ENCODE peak calls at places on chromosome 12, in seven cellular contexts. H is endothelial cell of umbilical vein, G is neuronal stem cell, L is GM23248, F is fibroblast of lung, P is HepG2, X is IMR-90. W is an unnamed sample. For H3K9me3, the result is how much of the 10 kb centered on the place peaks cover.

GRCh38 chr12:96416033-96416790 is 16.0 kb upstream of the CDK17 start:
- DNase-seq in H (peak), G (no peak), L (peak), F (peak), P (peak), X (peak), W (peak)

GRCh38 chr12:12734561-12735071 is 17.4 kb downstream of the CDKN1B start:
- DNase-seq in H (no peak), G (no peak), L (no peak), F (peak), P (no peak), X (peak), W (no peak)

GRCh38 chr12:127013222-127013621 is 1253.7 kb upstream of the TMEM132C start:
- DNase-seq in H (no peak), G (no peak), L (no peak), F (no peak), P (no peak), X (no peak), W (no peak)

GRCh38 chr12:30599631-30600030 is 96.0 kb downstream of the IPO8 start:
- DNase-seq in H (peak), G (no peak), L (no peak), F (no peak), P (peak), X (peak), W (no peak)

GRCh38 chr12:81284137-81284536 is 206.3 kb downstream of the ACSS3 start:
- DNase-seq in H (no peak), G (no peak), L (peak), F (peak), P (no peak), X (peak), W (peak)

GRCh38 chr12:4908694-4909396 is 860 bp upstream of the KCNA1 start:
- DNase-seq in H (no peak), G (peak), L (peak), F (peak), P (no peak), X (no peak), W (no peak)

GRCh38 chr12:121578230-121579189 is 2.3 kb downstream of the KDM2B start:
- DNase-seq in H (peak), G (peak), L (peak), F (no peak), P (no peak), X (peak), W (no peak)

GRCh38 chr12:54201001-54201794 is 12.4 kb upstream of the SMUG1 start:
- DNase-seq in H (peak), G (peak), L (peak), F (peak), P (peak), X (peak), W (peak)

GRCh38 chr12:62643470-62643869 is 176.8 kb downstream of the MON2 start:
- DNase-seq in H (no peak), G (no peak), L (peak), F (peak), P (no peak), X (peak), W (no peak)

GRCh38 chr12:49543221-49543913 is 4.5 kb downstream of the KCNH3 start:
- DNase-seq in H (no peak), G (no peak), L (no peak), F (no peak), P (no peak), X (no peak), W (no peak)

GRCh38 chr12:18389820-18390219 is 128.5 kb downstream of the PIK3C2G start:
- DNase-seq in H (no peak), G (no peak), L (no peak), F (no peak), P (no peak), X (no peak), W (no peak)

GRCh38 chr12:58841058-58841798 is 79.1 kb downstream of the LRIG3 start:
- DNase-seq in H (no peak), G (no peak), L (no peak), F (no peak), P (no peak), X (no peak), W (no peak)

GRCh38 chr12:78641837-78642423 is 222.6 kb upstream of the SYT1 start:
- DNase-seq in H (no peak), G (no peak), L (no peak), F (peak), P (no peak), X (peak), W (peak)

GRCh38 chr12:8780389-8780788 is 42.0 kb upstream of the A2ML1 start:
- DNase-seq in H (peak), G (no peak), L (peak), F (peak), P (peak), X (peak), W (peak)

GRCh38 chr12:8452036-8452435 is 3.7 kb upstream of the CLEC6A start:
- DNase-seq in H (no peak), G (no peak), L (no peak), F (no peak), P (no peak), X (no peak), W (no peak)

GRCh38 chr12:12425616-12426015 is 68.7 kb downstream of the BORCS5 start:
- DNase-seq in H (peak), G (no peak), L (peak), F (peak), P (no peak), X (peak), W (no peak)

DNA sequence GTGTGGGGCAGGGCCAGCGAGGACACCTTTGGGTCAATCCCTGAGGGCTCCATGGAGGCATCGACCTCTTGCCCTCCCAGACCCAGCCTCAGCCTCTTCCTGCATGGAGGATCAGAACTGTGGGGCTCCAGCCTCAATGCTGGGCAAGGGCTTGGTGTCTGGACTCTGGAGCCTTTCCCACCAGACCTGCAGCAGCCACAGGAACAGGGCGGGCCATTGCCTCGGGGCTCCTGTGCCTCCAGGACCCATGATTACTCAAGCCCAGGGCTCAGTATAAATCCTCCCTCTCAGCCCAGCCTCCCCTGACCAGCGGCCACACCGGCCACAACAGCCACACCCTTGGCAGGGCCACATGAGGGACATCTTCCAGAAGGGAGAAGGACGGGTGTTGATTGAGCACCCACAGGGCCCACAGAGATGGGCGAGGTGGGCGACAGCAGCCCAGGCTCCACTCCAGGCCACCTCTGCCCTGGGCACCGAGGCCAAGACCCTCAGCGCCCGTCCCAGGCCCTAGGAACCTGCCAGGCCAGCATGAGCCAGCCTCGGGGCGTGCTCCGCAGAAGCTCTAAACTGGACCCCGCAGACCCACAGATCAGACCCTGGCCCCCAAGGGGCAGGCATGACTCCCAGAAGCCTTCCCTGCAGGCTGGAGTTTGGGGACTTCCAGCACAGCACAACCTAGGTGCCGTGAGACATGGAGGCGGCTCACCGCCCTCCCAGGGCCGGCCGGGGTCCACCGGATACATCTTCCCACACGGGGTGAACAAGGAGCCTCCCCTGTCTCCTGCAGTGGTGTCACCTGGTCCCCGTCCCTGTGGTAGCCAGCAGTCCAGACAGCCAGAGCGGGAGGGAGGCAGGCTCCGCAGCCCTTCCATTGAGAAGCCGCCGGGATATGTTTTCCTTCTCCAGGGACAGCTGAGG is 25.1 kb downstream of the NCOR2 start:
- DNase-seq in H (no peak), G (no peak), L (peak), F (no peak), P (no peak), X (no peak), W (no peak)
- H3K9ac ChIP-seq in H (no peak), G (peak), L (no peak), F (no peak), P (no peak), X (no peak), W (no peak)

GRCh38 chr12:133129368-133130037 is 571 bp downstream of the ZNF891 start:
- DNase-seq in H (no peak), G (no peak), L (peak), F (peak), P (peak), X (peak), W (no peak)
- H3K9me3 ChIP-seq in H (under half), G (half or more), L (under half), F (under half), P (half or more), X (under half), W (under half)

GRCh38 chr12:132189378-132190011 is 45.2 kb downstream of the NOC4L start:
- DNase-seq in H (peak), G (peak), L (peak), F (peak), P (no peak), X (peak), W (peak)

GRCh38 chr12:132188451-132189298 is 44.4 kb downstream of the NOC4L start:
- DNase-seq in H (no peak), G (no peak), L (no peak), F (no peak), P (no peak), X (no peak), W (no peak)

GRCh38 chr12:132186208-132186856 is 42.1 kb downstream of the NOC4L start:
- DNase-seq in H (no peak), G (no peak), L (no peak), F (no peak), P (no peak), X (no peak), W (no peak)

GRCh38 chr12:132186857-132187620 is 42.8 kb downstream of the NOC4L start:
- DNase-seq in H (no peak), G (no peak), L (no peak), F (no peak), P (no peak), X (no peak), W (no peak)

GRCh38 chr12:132187646-132188450 is 43.6 kb downstream of the NOC4L start:
- DNase-seq in H (no peak), G (no peak), L (no peak), F (no peak), P (no peak), X (no peak), W (no peak)
- H3K9ac ChIP-seq in H (no peak), G (no peak), L (no peak), F (no peak), P (no peak), X (no peak), W (no peak)

GRCh38 chr12:69189378-69189978 is 49.9 kb upstream of the CPSF6 start:
- DNase-seq in H (no peak), G (no peak), L (no peak), F (no peak), P (no peak), X (no peak), W (no peak)
- H3K9me3 ChIP-seq in H (under half), G (under half), L (under half), F (under half), P (under half), X (under half), W (under half)

DNA sequence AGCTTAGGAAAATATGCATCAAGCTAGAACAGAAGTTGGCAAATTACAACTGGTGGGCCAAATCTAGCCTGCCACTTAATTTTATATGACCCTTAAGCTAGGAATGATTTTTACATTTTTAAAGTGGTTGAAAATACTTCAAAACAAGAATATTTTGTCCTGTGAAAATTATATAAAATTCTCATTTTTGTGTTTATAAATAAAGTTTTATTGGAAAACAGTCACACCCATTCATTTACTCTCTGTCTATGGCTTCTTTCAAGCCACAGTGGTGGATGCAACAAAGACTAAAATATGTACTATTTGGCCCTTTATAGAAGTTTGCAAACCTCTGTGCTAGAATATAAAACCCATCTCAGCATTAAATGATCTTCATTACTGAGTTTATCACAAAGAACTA is 2.1 kb upstream of the ABCD2 start:
- DNase-seq in H (no peak), G (no peak), L (no peak), F (no peak), P (no peak), X (no peak), W (no peak)
- H3K9ac ChIP-seq in H (no peak), G (no peak), L (no peak), F (no peak), P (no peak), X (no peak), W (no peak)

GRCh38 chr12:131024026-131024425 is 70.3 kb downstream of the ADGRD1 start:
- DNase-seq in H (no peak), G (no peak), L (no peak), F (no peak), P (no peak), X (no peak), W (no peak)
- H3K9me3 ChIP-seq in H (under half), G (under half), L (under half), F (under half), P (under half), X (under half), W (under half)

DNA sequence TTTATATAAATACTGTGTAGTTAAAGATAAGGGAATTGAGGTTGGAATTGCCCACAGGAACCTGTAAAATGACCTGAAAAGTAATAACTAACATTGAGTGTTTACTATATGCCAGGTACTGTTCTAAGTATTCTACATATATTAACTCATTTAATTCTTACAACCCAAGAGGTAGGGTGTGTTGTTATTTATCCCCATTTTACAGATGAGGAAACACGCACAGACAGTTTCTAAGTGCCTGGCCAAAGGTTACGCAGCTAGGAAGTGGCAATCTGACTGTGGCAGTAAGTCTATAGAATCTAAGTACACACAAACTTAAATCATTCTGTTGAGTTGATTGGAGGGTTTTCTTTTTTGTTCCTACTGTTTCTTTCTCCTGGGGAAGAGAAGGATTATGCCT is 1.1 kb upstream of the TSPAN31 start:
- DNase-seq in H (no peak), G (no peak), L (no peak), F (no peak), P (no peak), X (no peak), W (no peak)
- H3K9ac ChIP-seq in H (no peak), G (no peak), L (peak), F (no peak), P (peak), X (no peak), W (no peak)

W was measured in mammary epithelial cell.